ENCODE peak calls at places on chromosomes 11 and 22, in eight cellular contexts. P, Z, E, U, C, H, T and X are unnamed samples.
A peak's percentile ranks its signal among the peaks of the same experiment; 100 is the strongest.

GRCh38 chr11:116257871-116258270 is 514.9 kb downstream of the BUD13 start:
- DNase-seq in Z (no peak), T (no peak), P (no peak), H (no peak), U (no peak), E (no peak), C (no peak), X (no peak)

GRCh38 chr11:46120361-46120710 is 918 bp downstream of the PHF21A start:
- DNase-seq in Z (no peak), E (no peak), U (no peak), C (no peak), T (no peak), P (no peak), H (peak; percentile 49), X (peak; percentile 53)

GRCh38 chr22:38205261-38206128 is 3.7 kb downstream of the MAFF start:
- DNase-seq in E (no peak), T (peak; percentile 68), P (no peak), U (peak; percentile 88), Z (peak; percentile 97), H (peak; percentile 93), C (no peak), X (peak; percentile 78)

GRCh38 chr11:30992513-30992849 is 377.1 kb downstream of the DCDC1 start:
- DNase-seq in H (no peak), E (no peak), T (no peak), C (no peak), P (no peak), U (no peak), Z (no peak), X (no peak)

GRCh38 chr22:19576460-19577421 is 52.5 kb upstream of the CLDN5 start:
- DNase-seq in H (peak; percentile 87), U (peak; percentile 27), T (no peak), Z (no peak), E (no peak), C (no peak), P (peak; percentile 11), X (peak; percentile 12)

GRCh38 chr22:38567531-38568245 is 2.3 kb downstream of the DMC1 start:
- DNase-seq in Z (no peak), C (no peak), U (peak; percentile 55), P (no peak), T (no peak), E (no peak), H (no peak), X (peak; percentile 25)

GRCh38 chr22:23764931-23765881 is 2.4 kb downstream of the C22orf15 start:
- DNase-seq in P (no peak), H (no peak), C (no peak), E (no peak), U (no peak), Z (no peak), T (no peak), X (no peak)

GRCh38 chr11:121235057-121235456 is 57.5 kb upstream of the SC5D start:
- DNase-seq in E (no peak), P (no peak), T (no peak), C (no peak), U (no peak), H (no peak), Z (no peak), X (no peak)

GRCh38 chr11:75562048-75562835 is at the start of gene SERPINH1:
- DNase-seq in H (peak; percentile 96), Z (peak; percentile 94), T (peak; percentile 52), E (peak; percentile 72), C (peak; percentile 79), P (peak; percentile 45), U (peak; percentile 90), X (peak; percentile 93)

GRCh38 chr22:36853407-36854099 is 7.3 kb upstream of the NCF4 start:
- DNase-seq in P (peak; percentile 90), C (no peak), T (no peak), U (peak; percentile 18), E (peak; percentile 40), H (peak; percentile 68), Z (no peak), X (peak; percentile 52)
- H3K4me3 ChIP-seq in P (no peak overlapping the region), C (no peak overlapping the region), T (no peak overlapping the region), U (no peak overlapping the region), E (no peak overlapping the region), H (no peak overlapping the region), Z (no peak overlapping the region), X (peak overlapping the region; percentile 46)

DNA sequence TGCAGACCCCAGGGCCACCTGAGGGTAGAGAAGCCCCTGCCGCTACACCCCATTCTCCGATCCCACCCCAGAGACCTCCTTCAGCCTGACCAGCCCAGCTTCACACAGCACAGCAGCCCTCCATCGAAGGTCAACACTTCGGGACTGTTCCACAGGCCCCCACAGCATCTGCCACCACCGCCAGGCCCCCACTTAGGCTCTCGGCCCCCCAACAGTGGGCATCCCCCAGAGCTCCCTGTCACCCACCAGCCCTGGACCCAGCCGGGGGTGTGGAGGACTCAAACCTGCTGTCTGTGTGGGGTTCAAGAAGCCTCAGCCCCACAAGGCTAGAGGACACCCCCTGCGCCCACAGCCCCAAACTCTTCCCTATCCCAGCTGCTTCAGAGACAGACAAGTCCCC is 6.2 kb downstream of the SBF1 start:
- DNase-seq in H (no peak), P (no peak), C (no peak), Z (no peak), T (no peak), E (no peak), U (no peak), X (no peak)
- H3K4me3 ChIP-seq in H (no peak overlapping the region), P (peak overlapping the region; percentile 54), C (no peak overlapping the region), Z (no peak overlapping the region), T (no peak overlapping the region), E (no peak overlapping the region), U (no peak overlapping the region), X (no peak overlapping the region)

GRCh38 chr22:41482319-41482935 is 13.5 kb downstream of the ACO2 start:
- DNase-seq in U (peak; percentile 70), H (peak; percentile 40), T (no peak), Z (no peak), P (no peak), C (no peak), E (no peak), X (peak; percentile 42)

GRCh38 chr22:41481131-41481830 is 12.4 kb downstream of the ACO2 start:
- DNase-seq in E (no peak), H (peak; percentile 58), C (no peak), Z (peak; percentile 83), U (peak; percentile 57), P (no peak), T (no peak), X (no peak)

GRCh38 chr22:41479671-41480396 is 10.9 kb downstream of the ACO2 start:
- DNase-seq in T (peak; percentile 92), E (no peak), C (no peak), Z (no peak), H (peak; percentile 78), U (peak; percentile 54), P (no peak), X (peak; percentile 68)

GRCh38 chr22:41480397-41480735 is 11.4 kb downstream of the ACO2 start:
- DNase-seq in U (peak; percentile 64), C (no peak), P (no peak), E (no peak), T (peak; percentile 66), H (peak; percentile 77), Z (no peak), X (peak; percentile 80)

GRCh38 chr22:41481925-41482318 is 13.0 kb downstream of the ACO2 start:
- DNase-seq in H (no peak), T (no peak), E (no peak), P (no peak), Z (no peak), C (no peak), U (no peak), X (no peak)
- H3K4me3 ChIP-seq in H (no peak overlapping the region), T (no peak overlapping the region), E (no peak overlapping the region), P (no peak overlapping the region), Z (no peak overlapping the region), C (no peak overlapping the region), U (no peak overlapping the region), X (no peak overlapping the region)

DNA sequence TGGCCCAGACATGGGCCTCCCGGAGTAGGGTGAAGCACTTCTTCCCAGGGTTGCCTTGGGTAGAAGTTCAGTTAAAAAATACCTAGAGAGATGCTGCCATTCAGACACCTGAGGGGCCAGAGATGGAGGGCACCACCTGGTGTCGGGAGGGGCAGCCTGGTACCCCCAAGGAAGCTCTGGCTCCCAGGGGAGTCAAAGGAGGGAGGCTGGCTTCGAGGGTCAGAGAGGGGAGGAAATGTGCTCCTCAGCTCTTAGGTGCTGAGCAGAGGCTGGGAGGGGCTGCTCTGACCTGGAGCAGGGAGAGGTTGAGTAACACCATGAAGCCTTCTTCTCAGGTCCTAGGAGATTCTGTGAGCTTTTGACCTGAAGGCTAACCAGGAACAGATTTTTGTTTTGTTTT is 1.1 kb downstream of the USP35 start:
- DNase-seq in E (no peak), U (no peak), Z (no peak), C (no peak), P (no peak), T (no peak), H (peak; percentile 18), X (no peak)
- H3K4me3 ChIP-seq in E (peak overlapping the region; percentile 66), U (peak overlapping the region; percentile 95), Z (peak overlapping the region; percentile 92), C (no peak overlapping the region), P (peak overlapping the region; percentile 96), T (peak overlapping the region; percentile 84), H (peak overlapping the region; percentile 93), X (peak overlapping the region; percentile 95)

GRCh38 chr11:8266246-8267241 is 2.9 kb upstream of the LMO1 start:
- DNase-seq in H (no peak), T (no peak), E (no peak), Z (no peak), P (no peak), U (no peak), C (no peak), X (no peak)
- H3K4me3 ChIP-seq in H (no peak overlapping the region), T (no peak overlapping the region), E (no peak overlapping the region), Z (no peak overlapping the region), P (no peak overlapping the region), U (no peak overlapping the region), C (no peak overlapping the region), X (no peak overlapping the region)

DNA sequence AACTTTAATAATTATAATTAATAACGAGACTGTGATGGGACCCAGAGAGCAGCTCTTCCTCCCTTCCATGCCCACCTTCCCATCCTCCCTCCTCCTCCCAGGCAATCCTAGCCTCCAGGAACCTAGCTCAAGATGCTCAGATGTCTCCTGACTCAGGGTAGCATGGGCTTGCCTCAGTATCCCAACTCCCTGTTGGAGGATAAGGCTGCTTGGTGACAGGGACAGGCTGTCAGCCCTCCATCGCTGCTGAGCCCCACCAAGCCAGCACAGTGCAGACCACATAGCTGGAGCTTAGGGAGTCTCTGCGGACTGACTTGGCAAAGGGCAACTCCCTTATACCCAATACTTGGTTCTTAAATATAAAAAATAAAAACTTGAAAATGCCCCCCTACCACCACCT is 11.5 kb downstream of the MYH9 start:
- DNase-seq in T (no peak), P (no peak), Z (no peak), U (no peak), H (no peak), E (no peak), C (no peak), X (no peak)
- H3K4me3 ChIP-seq in T (no peak overlapping the region), P (peak overlapping the region; percentile 37), Z (peak overlapping the region; percentile 20), U (no peak overlapping the region), H (no peak overlapping the region), E (no peak overlapping the region), C (no peak overlapping the region), X (no peak overlapping the region)